ENCODE peak calls at places on chromosome 11, in eight cellular contexts. One of them, this sample, is unnamed.

GRCh38 chr11:82682003-82682751 is 51.5 kb downstream of the FAM181B start:
- DNase-seq in sciatic nerve: no peak
- DNase-seq in iris pigment epithelial cell: peak; percentile 82
- DNase-seq in IMR-90: peak; percentile 75
- DNase-seq in NCI-H2081: peak; percentile 46
- DNase-seq in SK-N-SH: peak; percentile 36
- DNase-seq in Calu3: peak; percentile 9
- DNase-seq in stimulated activated CD8-positive, alpha-beta memory T cell treated with anti-CD3 and anti-CD28 coated beads, Interleukin-7, amount 100 ng/mL, for 48 hours: no peak
- DNase-seq in this sample: no peak

GRCh38 chr11:115627666-115628460 is 123.6 kb upstream of the CADM1 start:
- DNase-seq in sciatic nerve: no peak
- DNase-seq in iris pigment epithelial cell: no peak
- DNase-seq in IMR-90: no peak
- DNase-seq in NCI-H2081: no peak
- DNase-seq in SK-N-SH: no peak
- DNase-seq in Calu3: no peak
- DNase-seq in stimulated activated CD8-positive, alpha-beta memory T cell treated with anti-CD3 and anti-CD28 coated beads, Interleukin-7, amount 100 ng/mL, for 48 hours: no peak
- DNase-seq in this sample: no peak

GRCh38 chr11:116829525-116830183 is at the start of gene APOC3:
- DNase-seq in sciatic nerve: peak; percentile 47
- DNase-seq in iris pigment epithelial cell: peak; percentile 33
- DNase-seq in IMR-90: peak; percentile 37
- DNase-seq in NCI-H2081: no peak
- DNase-seq in SK-N-SH: peak; percentile 73
- DNase-seq in Calu3: no peak
- DNase-seq in stimulated activated CD8-positive, alpha-beta memory T cell treated with anti-CD3 and anti-CD28 coated beads, Interleukin-7, amount 100 ng/mL, for 48 hours: no peak
- DNase-seq in this sample: no peak

GRCh38 chr11:33735166-33735425 is 1.1 kb downstream of the CD59 start:
- DNase-seq in sciatic nerve: no peak
- DNase-seq in iris pigment epithelial cell: no peak
- DNase-seq in IMR-90: no peak
- DNase-seq in NCI-H2081: peak; percentile 10
- DNase-seq in SK-N-SH: no peak
- DNase-seq in Calu3: no peak
- DNase-seq in stimulated activated CD8-positive, alpha-beta memory T cell treated with anti-CD3 and anti-CD28 coated beads, Interleukin-7, amount 100 ng/mL, for 48 hours: no peak
- DNase-seq in this sample: no peak

GRCh38 chr11:30774451-30774850 is 188.3 kb upstream of the MPPED2 start:
- DNase-seq in sciatic nerve: no peak
- DNase-seq in iris pigment epithelial cell: no peak
- DNase-seq in IMR-90: no peak
- DNase-seq in NCI-H2081: no peak
- DNase-seq in SK-N-SH: no peak
- DNase-seq in Calu3: no peak
- DNase-seq in stimulated activated CD8-positive, alpha-beta memory T cell treated with anti-CD3 and anti-CD28 coated beads, Interleukin-7, amount 100 ng/mL, for 48 hours: no peak
- DNase-seq in this sample: no peak

GRCh38 chr11:468036-468435 is 18.0 kb downstream of the PTDSS2 start:
- DNase-seq in sciatic nerve: no peak
- DNase-seq in iris pigment epithelial cell: no peak
- DNase-seq in IMR-90: no peak
- DNase-seq in NCI-H2081: no peak
- DNase-seq in SK-N-SH: peak; percentile 7
- DNase-seq in Calu3: no peak
- DNase-seq in stimulated activated CD8-positive, alpha-beta memory T cell treated with anti-CD3 and anti-CD28 coated beads, Interleukin-7, amount 100 ng/mL, for 48 hours: no peak
- DNase-seq in this sample: no peak

GRCh38 chr11:100687630-100688395 is 725 bp downstream of the ARHGAP42 start:
- DNase-seq in sciatic nerve: peak; percentile 73
- DNase-seq in iris pigment epithelial cell: peak; percentile 88
- DNase-seq in IMR-90: peak; percentile 85
- DNase-seq in NCI-H2081: peak; percentile 49
- DNase-seq in SK-N-SH: peak; percentile 47
- DNase-seq in Calu3: peak; percentile 51
- DNase-seq in stimulated activated CD8-positive, alpha-beta memory T cell treated with anti-CD3 and anti-CD28 coated beads, Interleukin-7, amount 100 ng/mL, for 48 hours: no peak
- DNase-seq in this sample: no peak

GRCh38 chr11:106091480-106092123 is 14.1 kb downstream of the AASDHPPT start:
- DNase-seq in sciatic nerve: no peak
- DNase-seq in iris pigment epithelial cell: peak; percentile 90
- DNase-seq in IMR-90: peak; percentile 88
- DNase-seq in NCI-H2081: no peak
- DNase-seq in SK-N-SH: no peak
- DNase-seq in Calu3: no peak
- DNase-seq in stimulated activated CD8-positive, alpha-beta memory T cell treated with anti-CD3 and anti-CD28 coated beads, Interleukin-7, amount 100 ng/mL, for 48 hours: no peak
- DNase-seq in this sample: no peak

GRCh38 chr11:18235394-18235926 is 1.1 kb downstream of the SAA4 start:
- DNase-seq in sciatic nerve: no peak
- DNase-seq in iris pigment epithelial cell: no peak
- DNase-seq in IMR-90: no peak
- DNase-seq in NCI-H2081: no peak
- DNase-seq in SK-N-SH: no peak
- DNase-seq in Calu3: no peak
- DNase-seq in stimulated activated CD8-positive, alpha-beta memory T cell treated with anti-CD3 and anti-CD28 coated beads, Interleukin-7, amount 100 ng/mL, for 48 hours: no peak
- DNase-seq in this sample: no peak

GRCh38 chr11:98545544-98546175 is 475.1 kb upstream of the CNTN5 start:
- DNase-seq in sciatic nerve: no peak
- DNase-seq in iris pigment epithelial cell: no peak
- DNase-seq in IMR-90: no peak
- DNase-seq in NCI-H2081: no peak
- DNase-seq in SK-N-SH: no peak
- DNase-seq in Calu3: no peak
- DNase-seq in stimulated activated CD8-positive, alpha-beta memory T cell treated with anti-CD3 and anti-CD28 coated beads, Interleukin-7, amount 100 ng/mL, for 48 hours: no peak
- DNase-seq in this sample: no peak

GRCh38 chr11:15852179-15852578 is 504.2 kb downstream of the SOX6 start:
- DNase-seq in sciatic nerve: no peak
- DNase-seq in iris pigment epithelial cell: peak; percentile 28
- DNase-seq in IMR-90: peak; percentile 35
- DNase-seq in NCI-H2081: no peak
- DNase-seq in SK-N-SH: no peak
- DNase-seq in Calu3: peak; percentile 42
- DNase-seq in stimulated activated CD8-positive, alpha-beta memory T cell treated with anti-CD3 and anti-CD28 coated beads, Interleukin-7, amount 100 ng/mL, for 48 hours: no peak
- DNase-seq in this sample: no peak

GRCh38 chr11:31641477-31642062 is 132.0 kb downstream of the ELP4 start:
- DNase-seq in sciatic nerve: no peak
- DNase-seq in iris pigment epithelial cell: peak; percentile 43
- DNase-seq in IMR-90: peak; percentile 36
- DNase-seq in NCI-H2081: peak; percentile 64
- DNase-seq in SK-N-SH: peak; percentile 5
- DNase-seq in Calu3: peak; percentile 55
- DNase-seq in stimulated activated CD8-positive, alpha-beta memory T cell treated with anti-CD3 and anti-CD28 coated beads, Interleukin-7, amount 100 ng/mL, for 48 hours: no peak
- DNase-seq in this sample: no peak

GRCh38 chr11:119338946-119339580 is 1.6 kb downstream of the C1QTNF5 start:
- DNase-seq in sciatic nerve: no peak
- DNase-seq in iris pigment epithelial cell: no peak
- DNase-seq in IMR-90: no peak
- DNase-seq in NCI-H2081: no peak
- DNase-seq in SK-N-SH: no peak
- DNase-seq in Calu3: no peak
- DNase-seq in stimulated activated CD8-positive, alpha-beta memory T cell treated with anti-CD3 and anti-CD28 coated beads, Interleukin-7, amount 100 ng/mL, for 48 hours: no peak
- DNase-seq in this sample: no peak

GRCh38 chr11:70503201-70503877 is 105.0 kb downstream of the CTTN start:
- DNase-seq in sciatic nerve: no peak
- DNase-seq in iris pigment epithelial cell: no peak
- DNase-seq in IMR-90: no peak
- DNase-seq in NCI-H2081: peak; percentile 60
- DNase-seq in SK-N-SH: no peak
- DNase-seq in Calu3: no peak
- DNase-seq in stimulated activated CD8-positive, alpha-beta memory T cell treated with anti-CD3 and anti-CD28 coated beads, Interleukin-7, amount 100 ng/mL, for 48 hours: no peak
- DNase-seq in this sample: no peak

GRCh38 chr11:68312117-68312779 is at the start of gene LRP5:
- DNase-seq in sciatic nerve: no peak
- DNase-seq in iris pigment epithelial cell: no peak
- DNase-seq in IMR-90: peak; percentile 10
- DNase-seq in NCI-H2081: peak; percentile 32
- DNase-seq in SK-N-SH: peak; percentile 94
- DNase-seq in Calu3: peak; percentile 53
- DNase-seq in stimulated activated CD8-positive, alpha-beta memory T cell treated with anti-CD3 and anti-CD28 coated beads, Interleukin-7, amount 100 ng/mL, for 48 hours: no peak
- DNase-seq in this sample: no peak

GRCh38 chr11:8440649-8441048 is 153.4 kb downstream of the STK33 start:
- DNase-seq in sciatic nerve: no peak
- DNase-seq in iris pigment epithelial cell: no peak
- DNase-seq in IMR-90: no peak
- DNase-seq in NCI-H2081: no peak
- DNase-seq in SK-N-SH: no peak
- DNase-seq in Calu3: no peak
- DNase-seq in stimulated activated CD8-positive, alpha-beta memory T cell treated with anti-CD3 and anti-CD28 coated beads, Interleukin-7, amount 100 ng/mL, for 48 hours: no peak
- DNase-seq in this sample: no peak

GRCh38 chr11:35907648-35908431 is 36.0 kb upstream of the LDLRAD3 start:
- DNase-seq in sciatic nerve: no peak
- DNase-seq in iris pigment epithelial cell: peak; percentile 88
- DNase-seq in IMR-90: peak; percentile 62
- DNase-seq in NCI-H2081: no peak
- DNase-seq in SK-N-SH: no peak
- DNase-seq in Calu3: no peak
- DNase-seq in stimulated activated CD8-positive, alpha-beta memory T cell treated with anti-CD3 and anti-CD28 coated beads, Interleukin-7, amount 100 ng/mL, for 48 hours: no peak
- DNase-seq in this sample: no peak

GRCh38 chr11:116422976-116423375 is 349.8 kb downstream of the BUD13 start:
- DNase-seq in sciatic nerve: no peak
- DNase-seq in iris pigment epithelial cell: no peak
- DNase-seq in IMR-90: no peak
- DNase-seq in NCI-H2081: peak; percentile 34
- DNase-seq in SK-N-SH: peak; percentile 44
- DNase-seq in Calu3: no peak
- DNase-seq in stimulated activated CD8-positive, alpha-beta memory T cell treated with anti-CD3 and anti-CD28 coated beads, Interleukin-7, amount 100 ng/mL, for 48 hours: no peak
- DNase-seq in this sample: no peak

GRCh38 chr11:14308114-14308896 is 50.7 kb downstream of the RRAS2 start:
- DNase-seq in sciatic nerve: no peak
- DNase-seq in iris pigment epithelial cell: peak; percentile 75
- DNase-seq in IMR-90: peak; percentile 58
- DNase-seq in NCI-H2081: peak; percentile 49
- DNase-seq in SK-N-SH: peak; percentile 32
- DNase-seq in Calu3: peak; percentile 8
- DNase-seq in stimulated activated CD8-positive, alpha-beta memory T cell treated with anti-CD3 and anti-CD28 coated beads, Interleukin-7, amount 100 ng/mL, for 48 hours: no peak
- DNase-seq in this sample: no peak

GRCh38 chr11:62923634-62924411 is 2.7 kb upstream of the CHRM1 start:
- DNase-seq in sciatic nerve: no peak
- DNase-seq in iris pigment epithelial cell: no peak
- DNase-seq in IMR-90: no peak
- DNase-seq in NCI-H2081: no peak
- DNase-seq in SK-N-SH: no peak
- DNase-seq in Calu3: peak; percentile 17
- DNase-seq in stimulated activated CD8-positive, alpha-beta memory T cell treated with anti-CD3 and anti-CD28 coated beads, Interleukin-7, amount 100 ng/mL, for 48 hours: no peak
- DNase-seq in this sample: no peak

GRCh38 chr11:34158661-34159060 is 53.2 kb downstream of the NAT10 start:
- DNase-seq in sciatic nerve: no peak
- DNase-seq in iris pigment epithelial cell: no peak
- DNase-seq in IMR-90: no peak
- DNase-seq in NCI-H2081: no peak
- DNase-seq in SK-N-SH: no peak
- DNase-seq in Calu3: no peak
- DNase-seq in stimulated activated CD8-positive, alpha-beta memory T cell treated with anti-CD3 and anti-CD28 coated beads, Interleukin-7, amount 100 ng/mL, for 48 hours: no peak
- DNase-seq in this sample: no peak

GRCh38 chr11:117117681-117118080 is 19.5 kb upstream of the SIK3 start:
- DNase-seq in sciatic nerve: no peak
- DNase-seq in iris pigment epithelial cell: no peak
- DNase-seq in IMR-90: no peak
- DNase-seq in NCI-H2081: no peak
- DNase-seq in SK-N-SH: no peak
- DNase-seq in Calu3: no peak
- DNase-seq in stimulated activated CD8-positive, alpha-beta memory T cell treated with anti-CD3 and anti-CD28 coated beads, Interleukin-7, amount 100 ng/mL, for 48 hours: no peak
- DNase-seq in this sample: no peak

GRCh38 chr11:8671651-8672062 is 10.8 kb downstream of the TRIM66 start:
- DNase-seq in sciatic nerve: no peak
- DNase-seq in iris pigment epithelial cell: peak; percentile 84
- DNase-seq in IMR-90: peak; percentile 87
- DNase-seq in NCI-H2081: peak; percentile 89
- DNase-seq in SK-N-SH: no peak
- DNase-seq in Calu3: no peak
- DNase-seq in stimulated activated CD8-positive, alpha-beta memory T cell treated with anti-CD3 and anti-CD28 coated beads, Interleukin-7, amount 100 ng/mL, for 48 hours: no peak
- DNase-seq in this sample: no peak

GRCh38 chr11:68269414-68270081 is 2.2 kb downstream of the C11orf24 start:
- DNase-seq in sciatic nerve: no peak
- DNase-seq in iris pigment epithelial cell: peak; percentile 90
- DNase-seq in IMR-90: peak; percentile 92
- DNase-seq in NCI-H2081: no peak
- DNase-seq in SK-N-SH: no peak
- DNase-seq in Calu3: no peak
- DNase-seq in stimulated activated CD8-positive, alpha-beta memory T cell treated with anti-CD3 and anti-CD28 coated beads, Interleukin-7, amount 100 ng/mL, for 48 hours: no peak
- DNase-seq in this sample: no peak

GRCh38 chr11:121300313-121300971 is 7.9 kb downstream of the SC5D start:
- DNase-seq in sciatic nerve: no peak
- DNase-seq in iris pigment epithelial cell: no peak
- DNase-seq in IMR-90: no peak
- DNase-seq in NCI-H2081: peak; percentile 8
- DNase-seq in SK-N-SH: no peak
- DNase-seq in Calu3: no peak
- DNase-seq in stimulated activated CD8-positive, alpha-beta memory T cell treated with anti-CD3 and anti-CD28 coated beads, Interleukin-7, amount 100 ng/mL, for 48 hours: no peak
- DNase-seq in this sample: no peak

GRCh38 chr11:20084921-20085814 is 75.1 kb downstream of the DBX1 start:
- DNase-seq in sciatic nerve: no peak
- DNase-seq in iris pigment epithelial cell: no peak
- DNase-seq in IMR-90: no peak
- DNase-seq in NCI-H2081: no peak
- DNase-seq in SK-N-SH: no peak
- DNase-seq in Calu3: no peak
- DNase-seq in stimulated activated CD8-positive, alpha-beta memory T cell treated with anti-CD3 and anti-CD28 coated beads, Interleukin-7, amount 100 ng/mL, for 48 hours: no peak
- DNase-seq in this sample: no peak

GRCh38 chr11:5626191-5626590 is 1.4 kb downstream of the TRIM34 start:
- DNase-seq in sciatic nerve: no peak
- DNase-seq in iris pigment epithelial cell: peak; percentile 56
- DNase-seq in IMR-90: peak; percentile 70
- DNase-seq in NCI-H2081: no peak
- DNase-seq in SK-N-SH: no peak
- DNase-seq in Calu3: no peak
- DNase-seq in stimulated activated CD8-positive, alpha-beta memory T cell treated with anti-CD3 and anti-CD28 coated beads, Interleukin-7, amount 100 ng/mL, for 48 hours: no peak
- DNase-seq in this sample: no peak

GRCh38 chr11:44157019-44157418 is 61.5 kb downstream of the EXT2 start:
- DNase-seq in sciatic nerve: no peak
- DNase-seq in iris pigment epithelial cell: no peak
- DNase-seq in IMR-90: no peak
- DNase-seq in NCI-H2081: no peak
- DNase-seq in SK-N-SH: no peak
- DNase-seq in Calu3: no peak
- DNase-seq in stimulated activated CD8-positive, alpha-beta memory T cell treated with anti-CD3 and anti-CD28 coated beads, Interleukin-7, amount 100 ng/mL, for 48 hours: no peak
- DNase-seq in this sample: no peak

GRCh38 chr11:65121865-65122696 is at the start of the genes FAU and MRPL49:
- DNase-seq in sciatic nerve: peak; percentile 98
- DNase-seq in iris pigment epithelial cell: peak; percentile 99
- DNase-seq in IMR-90: peak; percentile 96
- DNase-seq in NCI-H2081: peak; percentile 98
- DNase-seq in SK-N-SH: peak; percentile 96
- DNase-seq in Calu3: peak; percentile 99
- DNase-seq in stimulated activated CD8-positive, alpha-beta memory T cell treated with anti-CD3 and anti-CD28 coated beads, Interleukin-7, amount 100 ng/mL, for 48 hours: peak; percentile 98
- DNase-seq in this sample: peak; percentile 99

GRCh38 chr11:133922078-133922870 is 34.5 kb downstream of the IGSF9B start:
- DNase-seq in sciatic nerve: no peak
- DNase-seq in iris pigment epithelial cell: no peak
- DNase-seq in IMR-90: no peak
- DNase-seq in NCI-H2081: no peak
- DNase-seq in SK-N-SH: no peak
- DNase-seq in Calu3: no peak
- DNase-seq in stimulated activated CD8-positive, alpha-beta memory T cell treated with anti-CD3 and anti-CD28 coated beads, Interleukin-7, amount 100 ng/mL, for 48 hours: no peak
- DNase-seq in this sample: no peak

GRCh38 chr11:59551651-59552521 is 40.5 kb downstream of the OR4D9 start:
- DNase-seq in sciatic nerve: no peak
- DNase-seq in iris pigment epithelial cell: peak; percentile 90
- DNase-seq in IMR-90: peak; percentile 90
- DNase-seq in NCI-H2081: peak; percentile 56
- DNase-seq in SK-N-SH: peak; percentile 21
- DNase-seq in Calu3: no peak
- DNase-seq in stimulated activated CD8-positive, alpha-beta memory T cell treated with anti-CD3 and anti-CD28 coated beads, Interleukin-7, amount 100 ng/mL, for 48 hours: no peak
- DNase-seq in this sample: no peak

GRCh38 chr11:122181372-122181771 is 65.4 kb upstream of the BLID start:
- DNase-seq in sciatic nerve: no peak
- DNase-seq in iris pigment epithelial cell: no peak
- DNase-seq in IMR-90: no peak
- DNase-seq in NCI-H2081: no peak
- DNase-seq in SK-N-SH: no peak
- DNase-seq in Calu3: no peak
- DNase-seq in stimulated activated CD8-positive, alpha-beta memory T cell treated with anti-CD3 and anti-CD28 coated beads, Interleukin-7, amount 100 ng/mL, for 48 hours: no peak
- DNase-seq in this sample: no peak

GRCh38 chr11:32113200-32113599 is 22.3 kb downstream of the RCN1 start:
- DNase-seq in sciatic nerve: no peak
- DNase-seq in iris pigment epithelial cell: peak; percentile 86
- DNase-seq in IMR-90: no peak
- DNase-seq in NCI-H2081: no peak
- DNase-seq in SK-N-SH: no peak
- DNase-seq in Calu3: no peak
- DNase-seq in stimulated activated CD8-positive, alpha-beta memory T cell treated with anti-CD3 and anti-CD28 coated beads, Interleukin-7, amount 100 ng/mL, for 48 hours: no peak
- DNase-seq in this sample: no peak

This sample was measured in activated CD8-positive, alpha-beta memory T cell treated with anti-CD3 and anti-CD28 coated beads, Interleukin-2, amount 50 U/mL, for 4 hours.